ENCODE peak calls at places on chromosome 14, in seven cellular contexts. X, Z, O, W, B, C and V are unnamed samples.
A peak's percentile ranks its signal among the peaks of the same experiment; 100 is the strongest.

GRCh38 chr14:88040141-88040540 is 35.2 kb downstream of the GPR65 start:
- DNase-seq in X (no peak), Z (no peak), O (no peak), W (no peak), B (no peak), C (no peak), V (no peak)

GRCh38 chr14:86961106-86961716 is 1031.8 kb downstream of the GALC start:
- DNase-seq in X (no peak), Z (peak; percentile 3), O (peak; percentile 16), W (no peak), B (no peak), C (no peak), V (peak; percentile 3)

GRCh38 chr14:38070213-38070612 is 137.5 kb upstream of the SSTR1 start:
- DNase-seq in X (no peak), Z (no peak), O (no peak), W (no peak), B (no peak), C (no peak), V (no peak)

GRCh38 chr14:86662334-86662733 is 1132.4 kb downstream of the FLRT2 start:
- DNase-seq in X (no peak), Z (no peak), O (no peak), W (no peak), B (no peak), C (no peak), V (no peak)

GRCh38 chr14:50542941-50543418 is 10.6 kb upstream of the MAP4K5 start:
- DNase-seq in X (peak; percentile 29), Z (peak; percentile 82), O (peak; percentile 52), W (no peak), B (peak; percentile 68), C (peak; percentile 19), V (peak; percentile 64)

GRCh38 chr14:49280566-49280965 is 305.6 kb downstream of the RPS29 start:
- DNase-seq in X (no peak), Z (no peak), O (no peak), W (no peak), B (no peak), C (no peak), V (no peak)

GRCh38 chr14:101361044-101361443 is 200.3 kb upstream of the DIO3 start:
- DNase-seq in X (no peak), Z (no peak), O (no peak), W (peak; percentile 73), B (no peak), C (no peak), V (no peak)

GRCh38 chr14:103657466-103657865 is 28.5 kb downstream of the KLC1 start:
- DNase-seq in X (no peak), Z (peak; percentile 71), O (no peak), W (peak; percentile 63), B (peak; percentile 12), C (no peak), V (no peak)

GRCh38 chr14:36161781-36162180 is 14.7 kb downstream of the PTCSC3 start:
- DNase-seq in X (no peak), Z (no peak), O (no peak), W (no peak), B (no peak), C (no peak), V (no peak)

GRCh38 chr14:103279129-103280025 is 54.7 kb upstream of the EIF5 start:
- DNase-seq in X (no peak), Z (no peak), O (peak; percentile 40), W (peak; percentile 41), B (no peak), C (no peak), V (no peak)

GRCh38 chr14:60274448-60274847 is 25.4 kb downstream of the PPM1A start:
- DNase-seq in X (no peak), Z (no peak), O (no peak), W (no peak), B (no peak), C (no peak), V (no peak)

GRCh38 chr14:61512026-61512425 is 183.3 kb upstream of the HIF1A start:
- DNase-seq in X (no peak), Z (peak; percentile 67), O (no peak), W (no peak), B (peak; percentile 32), C (no peak), V (no peak)

GRCh38 chr14:42110167-42110566 is 503.5 kb downstream of the LRFN5 start:
- DNase-seq in X (no peak), Z (peak; percentile 73), O (no peak), W (no peak), B (no peak), C (no peak), V (peak; percentile 46)

GRCh38 chr14:64082837-64083236 is 211.3 kb downstream of the ESR2 start:
- DNase-seq in X (no peak), Z (no peak), O (no peak), W (no peak), B (no peak), C (no peak), V (no peak)

GRCh38 chr14:20302042-20302761 is 3.5 kb downstream of the TTC5 start:
- DNase-seq in X (no peak), Z (peak; percentile 36), O (no peak), W (no peak), B (no peak), C (no peak), V (no peak)

GRCh38 chr14:86055512-86055911 is 525.6 kb downstream of the FLRT2 start:
- DNase-seq in X (no peak), Z (peak; percentile 4), O (no peak), W (no peak), B (peak; percentile 19), C (no peak), V (peak; percentile 27)

GRCh38 chr14:96100171-96101064 is 61.3 kb downstream of the C14orf132 start:
- DNase-seq in X (peak; percentile 73), Z (peak; percentile 89), O (peak; percentile 90), W (peak; percentile 78), B (peak; percentile 64), C (peak; percentile 48), V (peak; percentile 41)

GRCh38 chr14:98952595-98953325 is 319.2 kb downstream of the BCL11B start:
- DNase-seq in X (no peak), Z (peak; percentile 31), O (no peak), W (no peak), B (no peak), C (no peak), V (no peak)

GRCh38 chr14:101174522-101174838 is 271.0 kb upstream of the RTL1 start:
- DNase-seq in X (no peak), Z (no peak), O (no peak), W (no peak), B (no peak), C (no peak), V (no peak)

GRCh38 chr14:61839452-61839851 is 77.2 kb downstream of the SNAPC1 start:
- DNase-seq in X (peak; percentile 8), Z (no peak), O (no peak), W (no peak), B (peak; percentile 93), C (no peak), V (no peak)

GRCh38 chr14:37585971-37586759 is 8.9 kb downstream of the FOXA1 start:
- DNase-seq in X (no peak), Z (no peak), O (no peak), W (no peak), B (no peak), C (no peak), V (no peak)

GRCh38 chr14:34496007-34496678 is 34.1 kb upstream of the SPTSSA start:
- DNase-seq in X (peak; percentile 20), Z (no peak), O (peak; percentile 14), W (peak; percentile 80), B (no peak), C (no peak), V (no peak)

GRCh38 chr14:29926701-29927595 is 699 bp downstream of the PRKD1 start:
- DNase-seq in X (peak; percentile 43), Z (peak; percentile 81), O (peak; percentile 69), W (peak; percentile 55), B (peak; percentile 65), C (no peak), V (no peak)

GRCh38 chr14:58899317-58899713 is 261.6 kb downstream of the DACT1 start:
- DNase-seq in X (no peak), Z (peak; percentile 87), O (no peak), W (no peak), B (no peak), C (no peak), V (no peak)

GRCh38 chr14:22978487-22978837 is 3.9 kb downstream of the AJUBA start:
- DNase-seq in X (no peak), Z (no peak), O (no peak), W (no peak), B (no peak), C (no peak), V (no peak)

GRCh38 chr14:56733396-56733795 is 76.9 kb downstream of the OTX2 start:
- DNase-seq in X (no peak), Z (no peak), O (no peak), W (no peak), B (no peak), C (no peak), V (no peak)
- H3K4me3 ChIP-seq in X (no peak overlapping the region), Z (no peak overlapping the region), O (no peak overlapping the region), W (no peak overlapping the region), B (no peak overlapping the region), C (no peak overlapping the region), V (no peak overlapping the region)

DNA sequence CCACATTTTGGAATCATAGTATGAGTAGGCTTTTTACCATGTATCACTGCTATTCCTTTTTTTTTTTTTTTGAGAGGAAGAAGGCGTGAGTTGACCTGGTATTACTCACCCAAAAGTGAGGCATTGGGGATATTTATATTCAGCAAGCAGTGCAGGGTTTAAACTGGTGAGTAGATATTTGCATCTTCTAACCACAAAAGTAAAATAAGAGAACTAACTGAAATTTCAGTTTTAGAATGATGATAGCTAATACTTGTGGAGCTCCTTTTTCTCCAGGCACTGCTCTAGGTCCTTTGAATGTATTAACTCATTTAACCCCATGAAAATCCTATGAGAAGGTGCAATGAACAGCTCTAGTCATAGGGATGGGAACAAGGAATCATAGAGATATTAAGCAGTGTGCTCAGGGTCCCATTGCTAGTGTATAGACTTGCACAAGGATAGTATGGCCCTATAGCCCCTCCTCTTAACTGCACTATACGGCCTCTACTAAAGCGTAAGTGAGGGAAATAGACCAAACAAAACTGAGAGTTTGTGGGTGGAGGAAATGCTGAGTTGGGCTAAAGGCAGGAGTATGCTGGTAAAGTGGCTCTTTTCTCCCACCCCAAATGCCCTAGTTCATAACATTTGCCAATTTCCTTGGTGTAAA is 104.3 kb upstream of the MAX start:
- DNase-seq in X (no peak), Z (peak; percentile 31), O (no peak), W (no peak), B (no peak), C (no peak), V (no peak)
- H3K4me3 ChIP-seq in X (no peak overlapping the region), Z (no peak overlapping the region), O (no peak overlapping the region), W (no peak overlapping the region), B (no peak overlapping the region), C (no peak overlapping the region), V (no peak overlapping the region)

GRCh38 chr14:54773171-54774006 is 129.2 kb downstream of the GCH1 start:
- DNase-seq in X (peak; percentile 93), Z (peak; percentile 98), O (peak; percentile 67), W (peak; percentile 90), B (peak; percentile 99), C (peak; percentile 16), V (peak; percentile 73)
- H3K4me3 ChIP-seq in X (peak overlapping the region; percentile 1), Z (peak overlapping the region; percentile 52), O (no peak overlapping the region), W (no peak overlapping the region), B (no peak overlapping the region), C (no peak overlapping the region), V (no peak overlapping the region)

DNA sequence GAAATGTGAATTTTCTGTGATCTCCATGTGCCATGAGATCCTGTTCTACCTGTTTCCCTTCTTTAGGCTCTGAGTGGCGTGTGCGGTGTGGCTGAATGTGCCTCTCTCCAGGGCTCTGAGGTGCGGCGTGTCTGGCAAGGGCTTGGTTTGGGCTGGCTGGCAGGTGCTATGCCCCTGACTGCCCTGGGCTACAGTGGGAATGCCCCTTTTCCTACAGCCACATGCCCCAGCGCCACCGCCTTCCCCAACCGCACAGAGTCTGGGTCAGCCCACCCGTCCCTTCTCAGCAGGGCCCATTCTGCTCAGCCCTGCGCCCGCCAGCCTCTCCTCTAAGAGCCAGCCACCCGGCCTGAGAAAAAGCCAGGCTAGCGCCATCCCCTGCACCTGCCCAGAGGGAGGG is 24.7 kb downstream of the BTBD6 start:
- DNase-seq in X (no peak), Z (no peak), O (peak; percentile 48), W (no peak), B (no peak), C (no peak), V (peak; percentile 62)
- H3K4me3 ChIP-seq in X (no peak overlapping the region), Z (no peak overlapping the region), O (no peak overlapping the region), W (no peak overlapping the region), B (no peak overlapping the region), C (no peak overlapping the region), V (no peak overlapping the region)